ENCODE peak calls at places on chromosomes 1 and 21, in ten cellular contexts. O is SW480; B is central memory CD8-positive, alpha-beta T cell; V is GM23338; C is SK-N-MC; Z is AG09309; R is NCI-H1048; S is T-helper 22 cell; A is mesothelial cell of epicardium; J is coronary artery. N is an unnamed sample.

GRCh38 chr1:25996966-25997758 is 701 bp downstream of the PAFAH2 start:
- DNase-seq in C (no peak), J (no peak), B (no peak), Z (no peak), O (no peak), R (no peak), A (no peak), V (no peak), S (no peak), N (no peak)

GRCh38 chr1:241888232-241888631 is 40.2 kb downstream of the EXO1 start:
- DNase-seq in C (no peak), A (no peak), R (no peak), Z (no peak), S (no peak), B (no peak), J (no peak), O (no peak), V (no peak), N (no peak)

GRCh38 chr1:152786077-152786476 is at the start of gene LCE1E:
- DNase-seq in S (no peak), V (peak), Z (no peak), R (no peak), O (peak), A (no peak), J (no peak), C (no peak), B (no peak), N (no peak)

GRCh38 chr1:86757272-86757984 is 53.1 kb downstream of the SH3GLB1 start:
- DNase-seq in C (no peak), B (no peak), R (no peak), S (no peak), Z (peak), A (no peak), J (no peak), V (no peak), O (no peak), N (no peak)

GRCh38 chr1:58884706-58885661 is 101.1 kb upstream of the JUN start:
- DNase-seq in O (peak), A (no peak), V (no peak), R (no peak), B (no peak), Z (no peak), S (no peak), C (no peak), J (no peak), N (no peak)

GRCh38 chr1:17033481-17033880 is 20.4 kb downstream of the SDHB start:
- DNase-seq in J (no peak), R (no peak), Z (no peak), V (no peak), A (no peak), B (no peak), S (no peak), O (no peak), C (no peak), N (no peak)

GRCh38 chr1:223059526-223059925 is 83.5 kb downstream of the TLR5 start:
- DNase-seq in C (no peak), R (no peak), O (no peak), Z (no peak), J (no peak), S (no peak), B (no peak), V (no peak), A (no peak), N (no peak)

GRCh38 chr1:200890818-200891773 is 3.6 kb upstream of the INAVA start:
- DNase-seq in Z (no peak), C (no peak), B (no peak), J (no peak), V (peak), R (peak), O (peak), A (peak), S (no peak), N (peak)

GRCh38 chr1:94031591-94031990 is 89.4 kb downstream of the ABCA4 start:
- DNase-seq in C (no peak), S (no peak), A (no peak), O (no peak), V (no peak), J (no peak), Z (no peak), B (no peak), R (no peak), N (no peak)

GRCh38 chr21:14306143-14306907 is 76.6 kb downstream of the HSPA13 start:
- DNase-seq in Z (no peak), B (no peak), A (no peak), R (no peak), C (peak), S (no peak), V (no peak), O (peak), J (no peak), N (no peak)

GRCh38 chr1:200153277-200154055 is 126.0 kb downstream of the NR5A2 start:
- DNase-seq in V (no peak), C (no peak), Z (no peak), R (no peak), J (no peak), O (no peak), A (no peak), S (peak), B (peak), N (no peak)

GRCh38 chr21:40276001-40276400 is 408.8 kb downstream of the PCP4 start:
- DNase-seq in C (no peak), S (no peak), J (no peak), R (no peak), V (no peak), B (no peak), O (no peak), A (no peak), Z (no peak), N (no peak)

GRCh38 chr1:215833936-215834729 is 267.0 kb downstream of the KCTD3 start:
- DNase-seq in C (no peak), A (no peak), O (no peak), V (peak), J (no peak), Z (no peak), R (no peak), B (no peak), S (no peak), N (no peak)

GRCh38 chr1:244060117-244060516 is 9.0 kb downstream of the ZBTB18 start:
- DNase-seq in B (no peak), V (no peak), Z (no peak), R (no peak), S (no peak), A (no peak), O (no peak), J (no peak), C (no peak), N (no peak)

GRCh38 chr1:230842801-230843200 is 25.5 kb downstream of the C1orf198 start:
- DNase-seq in B (no peak), J (no peak), R (no peak), S (no peak), O (no peak), C (no peak), A (no peak), V (no peak), Z (no peak), N (no peak)

GRCh38 chr1:201790261-201790660 is 38.7 kb upstream of the IPO9 start:
- DNase-seq in J (no peak), C (no peak), O (no peak), Z (no peak), R (no peak), B (no peak), S (no peak), V (no peak), A (no peak), N (no peak)

GRCh38 chr1:193335797-193336428 is 149.5 kb upstream of the B3GALT2 start:
- DNase-seq in V (peak), O (no peak), Z (no peak), S (no peak), R (no peak), A (no peak), C (no peak), B (no peak), J (no peak), N (no peak)

N was measured in type B pancreatic cell.